ENCODE peak calls at places on chromosomes 12 and 14, in four cellular contexts. Z is left lung; F is effector memory CD4-positive, alpha-beta T cell; K is adrenal gland. L is an unnamed sample.

GRCh38 chr12:105107176-105107496 is 395 bp upstream of the WASHC4 start:
- DNase-seq in Z (no peak), F (no peak), K (peak), L (no peak)

GRCh38 chr12:47302111-47302597 is 222.4 kb upstream of the AMIGO2 start:
- DNase-seq in Z (no peak), F (no peak), K (no peak), L (no peak)

GRCh38 chr12:69688021-69688420 is 11.1 kb downstream of the BEST3 start:
- DNase-seq in Z (no peak), F (no peak), K (no peak), L (no peak)

GRCh38 chr14:34640826-34641225 is 10.9 kb upstream of the SNX6 start:
- DNase-seq in Z (no peak), F (no peak), K (no peak), L (no peak)

GRCh38 chr12:81205394-81205793 is 127.5 kb downstream of the ACSS3 start:
- DNase-seq in Z (no peak), F (no peak), K (no peak), L (no peak)

GRCh38 chr12:79000501-79000900 is 135.9 kb downstream of the SYT1 start:
- DNase-seq in Z (no peak), F (no peak), K (no peak), L (no peak)

GRCh38 chr12:48816148-48816854 is 2.0 kb upstream of the CACNB3 start:
- DNase-seq in Z (no peak), F (no peak), K (no peak), L (no peak)

GRCh38 chr12:64270411-64270810 is 48.3 kb upstream of the KICS2 start:
- DNase-seq in Z (no peak), F (no peak), K (no peak), L (no peak)

GRCh38 chr12:91326043-91327027 is 143.7 kb upstream of the DCN start:
- DNase-seq in Z (no peak), F (no peak), K (peak), L (no peak)

GRCh38 chr14:84343637-84344036 is 1186.3 kb upstream of the FLRT2 start:
- DNase-seq in Z (no peak), F (no peak), K (no peak), L (no peak)

GRCh38 chr14:100239200-100239839 is 376 bp downstream of the YY1 start:
- DNase-seq in Z (peak), F (no peak), K (peak), L (no peak)

GRCh38 chr14:68780358-68781160 is 12.3 kb downstream of the ZFP36L1 start:
- DNase-seq in Z (peak), F (no peak), K (peak), L (no peak)

GRCh38 chr12:607541-608001 is 55.7 kb downstream of the NINJ2 start:
- DNase-seq in Z (no peak), F (no peak), K (peak), L (no peak)

GRCh38 chr12:40992158-40992557 is 196.0 kb upstream of the PDZRN4 start:
- DNase-seq in Z (no peak), F (no peak), K (no peak), L (no peak)

GRCh38 chr12:104477812-104478388 is 21.2 kb downstream of the CHST11 start:
- DNase-seq in Z (no peak), F (no peak), K (no peak), L (no peak)

GRCh38 chr12:113978080-113978479 is 12.0 kb upstream of the RBM19 start:
- DNase-seq in Z (no peak), F (no peak), K (no peak), L (no peak)

GRCh38 chr14:29856516-29856915 is 71.1 kb downstream of the PRKD1 start:
- DNase-seq in Z (no peak), F (no peak), K (no peak), L (no peak)

GRCh38 chr12:7154901-7155470 is 24.8 kb downstream of the CLSTN3 start:
- DNase-seq in Z (no peak), F (no peak), K (no peak), L (no peak)

GRCh38 chr14:103033744-103034143 is 23.6 kb downstream of the CDC42BPB start:
- DNase-seq in Z (no peak), F (no peak), K (no peak), L (no peak)

GRCh38 chr14:62455446-62455845 is 589.8 kb downstream of the KCNH5 start:
- DNase-seq in Z (no peak), F (no peak), K (no peak), L (no peak)

GRCh38 chr14:76762617-76763361 is 1.5 kb downstream of the VASH1 start:
- DNase-seq in Z (no peak), F (no peak), K (no peak), L (no peak)

GRCh38 chr12:64184216-64184615 is 37.9 kb downstream of the KICS2 start:
- DNase-seq in Z (no peak), F (no peak), K (no peak), L (no peak)

GRCh38 chr12:118649765-118650585 is 273.6 kb downstream of the SUDS3 start:
- DNase-seq in Z (no peak), F (no peak), K (no peak), L (no peak)

GRCh38 chr12:31570880-31571279 is 20.1 kb downstream of the DENND5B start:
- DNase-seq in Z (no peak), F (no peak), K (no peak), L (no peak)

GRCh38 chr14:71586131-71586893 is 345.9 kb upstream of the RGS6 start:
- DNase-seq in Z (no peak), F (no peak), K (peak), L (no peak)

GRCh38 chr14:53450871-53451270 is 297.7 kb upstream of the DDHD1 start:
- DNase-seq in Z (no peak), F (no peak), K (no peak), L (no peak)
- H3K27ac ChIP-seq in Z (no peak), F (no peak), K (no peak), L (no peak)

GRCh38 chr12:75844049-75844448 is 187.5 kb downstream of the PHLDA1 start:
- DNase-seq in Z (no peak), F (no peak), K (no peak), L (no peak)
- H3K27ac ChIP-seq in Z (no peak), F (no peak), K (no peak), L (no peak)

GRCh38 chr12:19068137-19068536 is 61.4 kb upstream of the PLEKHA5 start:
- DNase-seq in Z (no peak), F (no peak), K (no peak), L (no peak)

GRCh38 chr12:19065223-19065622 is 64.3 kb upstream of the PLEKHA5 start:
- DNase-seq in Z (no peak), F (no peak), K (no peak), L (no peak)

GRCh38 chr12:19065871-19066270 is 63.7 kb upstream of the PLEKHA5 start:
- DNase-seq in Z (no peak), F (no peak), K (no peak), L (no peak)

GRCh38 chr12:19064713-19065112 is 64.8 kb upstream of the PLEKHA5 start:
- DNase-seq in Z (no peak), F (no peak), K (no peak), L (no peak)

DNA sequence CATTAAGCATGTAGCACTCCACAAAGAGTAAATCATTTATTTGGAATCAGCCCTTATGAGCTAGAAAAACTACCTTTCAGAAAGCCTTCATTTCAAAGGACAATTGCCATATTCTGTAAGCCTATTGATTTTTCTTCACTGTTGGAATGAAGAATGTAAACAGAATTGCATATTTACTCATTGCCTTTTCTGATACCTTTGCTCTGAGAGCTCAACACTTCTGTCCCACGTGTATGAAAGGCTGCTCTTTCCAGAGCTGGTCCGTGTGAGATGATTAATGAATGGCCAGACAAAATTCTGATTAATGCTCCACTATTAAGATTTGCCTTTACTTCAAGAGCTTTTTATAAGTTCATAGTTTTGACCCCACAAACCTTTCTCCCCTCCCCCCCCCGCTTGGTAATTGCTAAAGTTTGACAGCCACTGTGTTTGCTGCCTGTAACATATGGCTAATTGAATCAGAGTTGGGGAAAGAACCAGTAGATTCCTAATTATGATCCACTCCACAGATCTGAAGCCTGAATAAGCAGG is 63.0 kb upstream of the PLEKHA5 start:
- DNase-seq in Z (no peak), F (no peak), K (no peak), L (no peak)
- H3K27ac ChIP-seq in Z (no peak), F (no peak), K (no peak), L (no peak)

GRCh38 chr12:94586589-94587259 is 63.6 kb downstream of the TMCC3 start:
- DNase-seq in Z (no peak), F (no peak), K (no peak), L (no peak)
- H3K27ac ChIP-seq in Z (no peak), F (no peak), K (no peak), L (no peak)

GRCh38 chr12:116674643-116675183 is 63.2 kb downstream of the SPRING1 start:
- DNase-seq in Z (no peak), F (no peak), K (no peak), L (no peak)
- H3K27ac ChIP-seq in Z (no peak), F (no peak), K (no peak), L (no peak)

GRCh38 chr12:3606101-3606500 is 115.1 kb downstream of the PRMT8 start:
- DNase-seq in Z (no peak), F (no peak), K (no peak), L (no peak)
- H3K27ac ChIP-seq in Z (no peak), F (no peak), K (no peak), L (no peak)

GRCh38 chr14:91361236-91361811 is 56.3 kb downstream of the CCDC88C start:
- DNase-seq in Z (peak), F (no peak), K (no peak), L (no peak)
- H3K27ac ChIP-seq in Z (peak), F (no peak), K (no peak), L (no peak)

DNA sequence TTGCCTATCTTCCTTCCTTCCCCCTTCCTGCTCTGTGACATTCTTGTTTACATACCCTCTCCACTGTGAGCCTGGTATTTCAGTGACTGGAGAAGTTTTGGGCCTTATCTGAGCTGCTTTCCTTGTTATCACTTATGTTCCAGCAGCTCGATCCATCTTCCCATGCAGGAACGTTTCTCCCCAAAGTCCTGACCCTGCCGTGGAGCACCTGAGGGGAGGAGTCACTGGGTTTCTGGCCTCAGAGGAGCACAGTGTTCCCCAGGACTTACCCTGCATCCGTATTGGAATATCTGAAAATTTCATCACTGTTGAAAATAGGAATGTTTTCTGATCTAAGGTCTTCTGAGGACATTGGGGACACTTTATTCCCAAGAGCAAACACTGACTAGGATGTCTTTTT is 141.8 kb downstream of the CACNA1C start:
- DNase-seq in Z (no peak), F (no peak), K (no peak), L (no peak)
- H3K27ac ChIP-seq in Z (no peak), F (no peak), K (no peak), L (no peak)

L was measured in substantia nigra.